ENCODE peak calls at places on chromosomes 4 and X, in six cellular contexts. C is activated CD4-positive, alpha-beta T cell treated with anti-CD3 and anti-CD28 coated beads, Interleukin-2, amount 50 U/mL, for 1 hour; U is CD8-positive, alpha-beta memory T cell; K is brain microvascular endothelial cell; Q is left cardiac atrium; H is HT1080. R is an unnamed sample.

GRCh38 chrX:44344194-44344593 is 722 bp upstream of the EFHC2 start:
- DNase-seq in C (peak), U (peak), K (no peak), Q (peak), H (no peak), R (no peak)

GRCh38 chr4:73701116-73701515 is 39.3 kb upstream of the CXCL8 start:
- DNase-seq in C (no peak), U (no peak), K (no peak), Q (no peak), H (peak), R (no peak)

GRCh38 chr4:34108456-34108855 is 2135.9 kb downstream of the ARAP2 start:
- DNase-seq in C (no peak), U (no peak), K (peak), Q (no peak), H (peak), R (no peak)

GRCh38 chr4:5383191-5383980 is 325.0 kb downstream of the EVC2 start:
- DNase-seq in C (no peak), U (no peak), K (peak), Q (no peak), H (no peak), R (no peak)

GRCh38 chrX:106698693-106699092 is 27.8 kb upstream of the RNF128 start:
- DNase-seq in C (no peak), U (no peak), K (peak), Q (no peak), H (peak), R (no peak)

GRCh38 chr4:150212927-150213326 is 134.7 kb downstream of the DCLK2 start:
- DNase-seq in C (no peak), U (no peak), K (no peak), Q (no peak), H (no peak), R (no peak)

GRCh38 chr4:6546091-6546490 is 28.9 kb upstream of the MAN2B2 start:
- DNase-seq in C (no peak), U (no peak), K (no peak), Q (no peak), H (no peak), R (no peak)

GRCh38 chr4:143768007-143768591 is 67.6 kb upstream of the FREM3 start:
- DNase-seq in C (no peak), U (no peak), K (no peak), Q (no peak), H (peak), R (no peak)

GRCh38 chr4:56506110-56506705 is 617 bp downstream of the ARL9 start:
- DNase-seq in C (no peak), U (no peak), K (no peak), Q (no peak), H (no peak), R (no peak)

GRCh38 chr4:10482913-10483312 is 25.7 kb upstream of the ZNF518B start:
- DNase-seq in C (no peak), U (no peak), K (no peak), Q (no peak), H (no peak), R (no peak)

GRCh38 chr4:120921456-120922389 is 803 bp downstream of the PRDM5 start:
- DNase-seq in C (peak), U (peak), K (peak), Q (peak), H (peak), R (no peak)

GRCh38 chr4:72567821-72568620 is 1.0 kb downstream of the ADAMTS3 start:
- DNase-seq in C (no peak), U (no peak), K (peak), Q (peak), H (peak), R (peak)

GRCh38 chr4:77652237-77652897 is 46.7 kb downstream of the CXCL13 start:
- DNase-seq in C (no peak), U (no peak), K (no peak), Q (no peak), H (no peak), R (no peak)

GRCh38 chr4:13371050-13371449 is 113.1 kb downstream of the RAB28 start:
- DNase-seq in C (no peak), U (no peak), K (no peak), Q (no peak), H (no peak), R (no peak)

GRCh38 chr4:508675-509373 is 9.8 kb downstream of the PIGG start:
- DNase-seq in C (no peak), U (no peak), K (no peak), Q (no peak), H (no peak), R (no peak)

GRCh38 chrX:11996810-11997209 is 141.5 kb upstream of the FRMPD4 start:
- DNase-seq in C (no peak), U (no peak), K (no peak), Q (no peak), H (no peak), R (no peak)

GRCh38 chr4:6198768-6199343 is 1.5 kb downstream of the JAKMIP1 start:
- DNase-seq in C (no peak), U (peak), K (no peak), Q (no peak), H (no peak), R (no peak)

GRCh38 chr4:119626420-119626819 is 2.2 kb downstream of the PDE5A start:
- DNase-seq in C (no peak), U (no peak), K (no peak), Q (no peak), H (no peak), R (no peak)

GRCh38 chr4:26192921-26193894 is 127.6 kb upstream of the RBPJ start:
- DNase-seq in C (no peak), U (no peak), K (no peak), Q (no peak), H (no peak), R (no peak)

GRCh38 chr4:78774395-78774794 is 1.8 kb upstream of the BMP2K start:
- DNase-seq in C (no peak), U (no peak), K (no peak), Q (no peak), H (no peak), R (no peak)

GRCh38 chr4:187777954-187778353 is 217.6 kb upstream of the ZFP42 start:
- DNase-seq in C (no peak), U (no peak), K (no peak), Q (no peak), H (no peak), R (no peak)

GRCh38 chr4:87077834-87078585 is 142.4 kb downstream of the KLHL8 start:
- DNase-seq in C (no peak), U (no peak), K (no peak), Q (no peak), H (no peak), R (no peak)

GRCh38 chr4:145909331-145909730 is 29.3 kb downstream of the ZNF827 start:
- DNase-seq in C (no peak), U (no peak), K (no peak), Q (peak), H (no peak), R (peak)

GRCh38 chrX:125709074-125709473 is 389.4 kb downstream of the TEX13C start:
- DNase-seq in C (no peak), U (no peak), K (no peak), Q (no peak), H (no peak), R (no peak)

GRCh38 chrX:3522016-3522690 is 175.7 kb upstream of the MXRA5 start:
- DNase-seq in C (no peak), U (no peak), K (peak), Q (no peak), H (no peak), R (no peak)

GRCh38 chr4:155539746-155540145 is 126.9 kb upstream of the GUCY1A1 start:
- DNase-seq in C (no peak), U (no peak), K (no peak), Q (no peak), H (no peak), R (no peak)

GRCh38 chr4:144754562-144755410 is 108.8 kb downstream of the HHIP start:
- DNase-seq in C (no peak), U (no peak), K (peak), Q (no peak), H (peak), R (no peak)

GRCh38 chr4:1365271-1366178 is 18.5 kb downstream of the UVSSA start:
- DNase-seq in C (no peak), U (peak), K (no peak), Q (peak), H (no peak), R (peak)

GRCh38 chr4:178602833-178603232 is 1160.6 kb upstream of the AGA start:
- DNase-seq in C (no peak), U (no peak), K (no peak), Q (no peak), H (no peak), R (no peak)

GRCh38 chrX:2928127-2928582 is 984 bp downstream of the ARSD start:
- DNase-seq in C (no peak), U (peak), K (peak), Q (peak), H (no peak), R (peak)

GRCh38 chrX:9681422-9681821 is 84.2 kb downstream of the GPR143 start:
- DNase-seq in C (no peak), U (no peak), K (peak), Q (no peak), H (peak), R (no peak)

GRCh38 chrX:8913665-8914409 is 112.7 kb upstream of the FAM9A start:
- DNase-seq in C (no peak), U (no peak), K (no peak), Q (peak), H (no peak), R (no peak)

GRCh38 chr4:102343964-102344519 is 1.2 kb downstream of the SLC39A8 start:
- DNase-seq in C (peak), U (no peak), K (no peak), Q (no peak), H (peak), R (peak)